ENCODE peak calls at places on chromosomes 12 and 14, in six cellular contexts. Q is hepatocyte; N is HFF-Myc; L is stimulated activated CD4-positive, alpha-beta T cell treated with anti-CD3 and anti-CD28 coated beads, Interleukin-1b, Interleukin-23, amount 100 ng/mL, for 48 hours; A is ACHN; B is astrocyte of the spinal cord. P is an unnamed sample.

GRCh38 chr12:111437816-111438454 is 32.2 kb downstream of the SH2B3 start:
- DNase-seq in Q (no peak), N (peak; percentile 31), L (no peak), A (peak; percentile 86), B (peak; percentile 80), P (peak; percentile 89)

GRCh38 chr12:124568431-124569374 is 1.3 kb upstream of the NCOR2 start:
- DNase-seq in Q (peak; percentile 80), N (peak; percentile 87), L (no peak), A (peak; percentile 66), B (peak; percentile 98), P (peak; percentile 95)

GRCh38 chr12:125332900-125333299 is 267.7 kb downstream of the AACS start:
- DNase-seq in Q (no peak), N (no peak), L (no peak), A (no peak), B (no peak), P (no peak)

GRCh38 chr12:92038476-92038875 is 107.2 kb downstream of the BTG1 start:
- DNase-seq in Q (no peak), N (no peak), L (no peak), A (no peak), B (no peak), P (no peak)

GRCh38 chr12:43858991-43859390 is 23.1 kb downstream of the TMEM117 start:
- DNase-seq in Q (no peak), N (no peak), L (no peak), A (no peak), B (no peak), P (no peak)

GRCh38 chr12:111672822-111673381 is 12.9 kb downstream of the BRAP start:
- DNase-seq in Q (no peak), N (no peak), L (no peak), A (no peak), B (no peak), P (no peak)

GRCh38 chr12:56957229-56958052 is at the start of gene RDH16:
- DNase-seq in Q (no peak), N (no peak), L (no peak), A (no peak), B (no peak), P (no peak)

GRCh38 chr12:54704187-54704586 is 56.0 kb upstream of the DCD start:
- DNase-seq in Q (no peak), N (no peak), L (no peak), A (no peak), B (no peak), P (no peak)

GRCh38 chr14:54338696-54339317 is 58.0 kb upstream of the CDKN3 start:
- DNase-seq in Q (peak; percentile 68), N (peak; percentile 49), L (no peak), A (peak; percentile 53), B (peak; percentile 73), P (peak; percentile 63)

GRCh38 chr14:50061664-50062437 is 54.5 kb downstream of the VCPKMT start:
- DNase-seq in Q (peak; percentile 62), N (peak; percentile 39), L (peak; percentile 65), A (peak; percentile 44), B (peak; percentile 40), P (peak; percentile 49)

GRCh38 chr12:32366704-32367103 is 32.7 kb upstream of the FGD4 start:
- DNase-seq in Q (no peak), N (no peak), L (no peak), A (peak; percentile 44), B (no peak), P (no peak)

GRCh38 chr12:67981236-67982164 is 7.7 kb upstream of the IFNG-AS1 start:
- DNase-seq in Q (no peak), N (peak; percentile 55), L (no peak), A (peak; percentile 44), B (peak; percentile 91), P (peak; percentile 93)

GRCh38 chr14:98112211-98112780 is 1159.7 kb downstream of the BCL11B start:
- DNase-seq in Q (no peak), N (no peak), L (no peak), A (no peak), B (no peak), P (no peak)

GRCh38 chr12:49876070-49876469 is 27.6 kb downstream of the FAIM2 start:
- DNase-seq in Q (no peak), N (no peak), L (no peak), A (no peak), B (no peak), P (no peak)

GRCh38 chr14:64630778-64631177 is 73.4 kb upstream of the PLEKHG3 start:
- DNase-seq in Q (no peak), N (no peak), L (no peak), A (no peak), B (no peak), P (no peak)

GRCh38 chr14:91237219-91237618 is 7.3 kb downstream of the GPR68 start:
- DNase-seq in Q (no peak), N (no peak), L (no peak), A (peak; percentile 23), B (peak; percentile 88), P (peak; percentile 62)

GRCh38 chr14:49770212-49770817 is 2.4 kb downstream of the KLHDC2 start:
- DNase-seq in Q (peak; percentile 71), N (no peak), L (no peak), A (peak; percentile 87), B (peak; percentile 47), P (peak; percentile 85)

GRCh38 chr14:97626088-97626487 is 828.9 kb downstream of the VRK1 start:
- DNase-seq in Q (no peak), N (no peak), L (no peak), A (no peak), B (no peak), P (no peak)

GRCh38 chr14:97638864-97639263 is 841.7 kb downstream of the VRK1 start:
- DNase-seq in Q (no peak), N (no peak), L (no peak), A (no peak), B (no peak), P (no peak)

GRCh38 chr12:3236345-3237153 is 159.4 kb downstream of the TSPAN9 start:
- DNase-seq in Q (peak; percentile 86), N (peak; percentile 61), L (peak; percentile 41), A (peak; percentile 79), B (peak; percentile 62), P (peak; percentile 77)

GRCh38 chr12:14854586-14855163 is 11.3 kb upstream of the ART4 start:
- DNase-seq in Q (no peak), N (peak; percentile 45), L (no peak), A (no peak), B (no peak), P (peak; percentile 62)

GRCh38 chr12:46981627-46982026 is 97.8 kb upstream of the PCED1B start:
- DNase-seq in Q (no peak), N (no peak), L (no peak), A (no peak), B (no peak), P (no peak)